ENCODE peak calls at places on chromosomes 7 and 10, in four cellular contexts. One of them, this sample, is unnamed.

GRCh38 chr10:105757302-105757701 is 1116.2 kb downstream of the SORCS3 start:
- DNase-seq in NCI-H2029 treated with DMSO at 0.1 percent for 48 hours: no peak
- DNase-seq in fibroblast of lung: no peak
- DNase-seq in small intestine: no peak
- DNase-seq in this sample: no peak

GRCh38 chr10:124448696-124449169 is 1.1 kb downstream of the NKX1-2 start:
- DNase-seq in NCI-H2029 treated with DMSO at 0.1 percent for 48 hours: no peak
- DNase-seq in small intestine: no peak
- DNase-seq in fibroblast of lung: no peak
- DNase-seq in this sample: no peak

GRCh38 chr7:1270181-1270580 is 37.5 kb downstream of the UNCX start:
- DNase-seq in fibroblast of lung: no peak
- DNase-seq in small intestine: no peak
- DNase-seq in NCI-H2029 treated with DMSO at 0.1 percent for 48 hours: no peak
- DNase-seq in this sample: no peak

GRCh38 chr10:27746364-27747095 is 911 bp upstream of the MKX start:
- DNase-seq in fibroblast of lung: no peak
- DNase-seq in NCI-H2029 treated with DMSO at 0.1 percent for 48 hours: no peak
- DNase-seq in small intestine: no peak
- DNase-seq in this sample: no peak

GRCh38 chr7:17123020-17123419 is 175.4 kb upstream of the AHR start:
- DNase-seq in NCI-H2029 treated with DMSO at 0.1 percent for 48 hours: no peak
- DNase-seq in fibroblast of lung: peak
- DNase-seq in small intestine: no peak
- DNase-seq in this sample: no peak

GRCh38 chr10:118983263-118983662 is 46.3 kb upstream of the NANOS1 start:
- DNase-seq in NCI-H2029 treated with DMSO at 0.1 percent for 48 hours: no peak
- DNase-seq in small intestine: no peak
- DNase-seq in fibroblast of lung: peak
- DNase-seq in this sample: no peak

GRCh38 chr10:99461230-99461629 is 30.8 kb upstream of the GOT1 start:
- DNase-seq in small intestine: no peak
- DNase-seq in fibroblast of lung: peak
- DNase-seq in NCI-H2029 treated with DMSO at 0.1 percent for 48 hours: no peak
- DNase-seq in this sample: no peak

GRCh38 chr10:30553625-30554442 is 75.7 kb downstream of the LYZL2 start:
- DNase-seq in NCI-H2029 treated with DMSO at 0.1 percent for 48 hours: no peak
- DNase-seq in fibroblast of lung: peak
- DNase-seq in small intestine: peak
- DNase-seq in this sample: no peak

GRCh38 chr7:68760556-68760955 is 837.7 kb upstream of the AUTS2 start:
- DNase-seq in NCI-H2029 treated with DMSO at 0.1 percent for 48 hours: no peak
- DNase-seq in fibroblast of lung: peak
- DNase-seq in small intestine: no peak
- DNase-seq in this sample: no peak

GRCh38 chr10:132175907-132176581 is 10.7 kb upstream of the DPYSL4 start:
- DNase-seq in NCI-H2029 treated with DMSO at 0.1 percent for 48 hours: no peak
- DNase-seq in fibroblast of lung: no peak
- DNase-seq in small intestine: no peak
- DNase-seq in this sample: no peak

GRCh38 chr7:144494355-144494754 is 90.9 kb upstream of the NOBOX start:
- DNase-seq in fibroblast of lung: no peak
- DNase-seq in small intestine: no peak
- DNase-seq in NCI-H2029 treated with DMSO at 0.1 percent for 48 hours: no peak
- DNase-seq in this sample: no peak

GRCh38 chr10:21496285-21497176 is 29.0 kb downstream of the SKIDA1 start:
- DNase-seq in NCI-H2029 treated with DMSO at 0.1 percent for 48 hours: no peak
- DNase-seq in fibroblast of lung: peak
- DNase-seq in small intestine: peak
- DNase-seq in this sample: peak

GRCh38 chr7:50676754-50677153 is 105.9 kb downstream of the GRB10 start:
- DNase-seq in small intestine: no peak
- DNase-seq in NCI-H2029 treated with DMSO at 0.1 percent for 48 hours: no peak
- DNase-seq in fibroblast of lung: no peak
- DNase-seq in this sample: no peak

GRCh38 chr7:96179341-96179740 is 142.6 kb downstream of the SLC25A13 start:
- DNase-seq in small intestine: no peak
- DNase-seq in fibroblast of lung: peak
- DNase-seq in NCI-H2029 treated with DMSO at 0.1 percent for 48 hours: no peak
- DNase-seq in this sample: no peak

This sample was measured in NCI-H1694.